ENCODE peak calls at places on chromosomes 5 and 9, in eight cellular contexts. W is NB4, N is lung, A is neural progenitor cell, Z is retinal pigment epithelial cell, X is foreskin fibroblast, C is gastrocnemius medialis, J is fibroblast of pulmonary artery. M is an unnamed sample.
A peak's percentile ranks its signal among the peaks of the same experiment; 100 is the strongest.

GRCh38 chr5:2740849-2741555 is 10.5 kb downstream of the IRX2 start:
- DNase-seq in W (no peak), N (peak; percentile 28), A (peak; percentile 42), Z (no peak), X (peak; percentile 52), C (no peak), J (no peak), M (no peak)

GRCh38 chr9:92992549-92992948 is 45.2 kb downstream of the FGD3 start:
- DNase-seq in W (no peak), N (peak; percentile 26), A (peak; percentile 38), Z (no peak), X (no peak), C (no peak), J (no peak), M (no peak)

GRCh38 chr9:79637180-79637925 is 65.6 kb downstream of the TLE4 start:
- DNase-seq in W (no peak), N (no peak), A (no peak), Z (no peak), X (no peak), C (no peak), J (no peak), M (no peak)

GRCh38 chr5:135195267-135195603 is 161.2 kb upstream of the PITX1 start:
- DNase-seq in W (no peak), N (no peak), A (no peak), Z (no peak), X (peak; percentile 10), C (no peak), J (peak; percentile 46), M (no peak)

GRCh38 chr9:114825126-114825525 is 19.3 kb upstream of the TNFSF15 start:
- DNase-seq in W (no peak), N (no peak), A (no peak), Z (no peak), X (no peak), C (no peak), J (no peak), M (no peak)

GRCh38 chr5:1105350-1106265 is 6.3 kb downstream of the SLC12A7 start:
- DNase-seq in W (peak; percentile 71), N (no peak), A (no peak), Z (no peak), X (no peak), C (no peak), J (no peak), M (peak; percentile 63)

GRCh38 chr5:132263548-132264261 is 6.2 kb downstream of the PDLIM4 start:
- DNase-seq in W (no peak), N (peak; percentile 46), A (no peak), Z (no peak), X (peak; percentile 96), C (no peak), J (peak; percentile 69), M (peak; percentile 62)

GRCh38 chr9:130847306-130848217 is 12.5 kb downstream of the ABL1 start:
- DNase-seq in W (peak; percentile 42), N (peak; percentile 72), A (peak; percentile 47), Z (no peak), X (peak; percentile 99), C (peak; percentile 72), J (peak; percentile 100), M (peak; percentile 96)

GRCh38 chr5:180084638-180085561 is 13.3 kb upstream of the RNF130 start:
- DNase-seq in W (peak; percentile 73), N (peak; percentile 65), A (peak; percentile 36), Z (no peak), X (no peak), C (no peak), J (no peak), M (no peak)

GRCh38 chr5:73596705-73597328 is 29.2 kb upstream of the ARHGEF28 start:
- DNase-seq in W (peak; percentile 57), N (no peak), A (peak; percentile 81), Z (no peak), X (peak; percentile 47), C (no peak), J (peak; percentile 54), M (no peak)

GRCh38 chr5:126445502-126446174 is 22.4 kb downstream of the GRAMD2B start:
- DNase-seq in W (no peak), N (no peak), A (no peak), Z (no peak), X (no peak), C (no peak), J (no peak), M (no peak)

GRCh38 chr5:158422653-158423505 is 563.9 kb upstream of the CLINT1 start:
- DNase-seq in W (no peak), N (no peak), A (no peak), Z (no peak), X (peak; percentile 30), C (no peak), J (no peak), M (no peak)

GRCh38 chr5:759111-759741 is 25.3 kb downstream of the ZDHHC11B start:
- DNase-seq in W (no peak), N (peak; percentile 92), A (peak; percentile 43), Z (no peak), X (no peak), C (no peak), J (peak; percentile 53), M (no peak)

GRCh38 chr5:168290902-168291280 is 554 bp upstream of the WWC1 start:
- DNase-seq in W (no peak), N (no peak), A (no peak), Z (no peak), X (no peak), C (no peak), J (no peak), M (no peak)

GRCh38 chr9:2662496-2662895 is 40.9 kb downstream of the VLDLR start:
- DNase-seq in W (no peak), N (no peak), A (peak; percentile 64), Z (no peak), X (peak; percentile 26), C (no peak), J (peak; percentile 7), M (no peak)

GRCh38 chr9:123111977-123112869 is 78.8 kb downstream of the GPR21 start:
- DNase-seq in W (no peak), N (no peak), A (peak; percentile 39), Z (no peak), X (peak; percentile 53), C (no peak), J (no peak), M (no peak)

GRCh38 chr5:105817416-105817815 is 1853.3 kb downstream of the EFNA5 start:
- DNase-seq in W (no peak), N (no peak), A (no peak), Z (no peak), X (peak; percentile 3), C (no peak), J (no peak), M (no peak)

GRCh38 chr9:24614070-24614469 is 68.4 kb upstream of the IZUMO3 start:
- DNase-seq in W (no peak), N (no peak), A (peak; percentile 57), Z (no peak), X (no peak), C (no peak), J (peak; percentile 3), M (no peak)

GRCh38 chr5:141878771-141879759 is 855 bp upstream of the PCDH1 start:
- DNase-seq in W (peak; percentile 84), N (peak; percentile 95), A (peak; percentile 96), Z (peak; percentile 59), X (peak; percentile 93), C (peak; percentile 78), J (peak; percentile 89), M (peak; percentile 55)

GRCh38 chr5:141876628-141877477 is 1.4 kb downstream of the PCDH1 start:
- DNase-seq in W (no peak), N (no peak), A (peak; percentile 46), Z (no peak), X (no peak), C (no peak), J (no peak), M (no peak)

GRCh38 chr5:141875795-141876627 is 2.2 kb downstream of the PCDH1 start:
- DNase-seq in W (no peak), N (no peak), A (peak; percentile 88), Z (no peak), X (no peak), C (no peak), J (peak; percentile 23), M (no peak)

GRCh38 chr5:141878186-141878770 is at the start of gene PCDH1:
- DNase-seq in W (no peak), N (no peak), A (peak; percentile 84), Z (no peak), X (peak; percentile 60), C (no peak), J (peak; percentile 27), M (no peak)

GRCh38 chr5:141877478-141878185 is 578 bp downstream of the PCDH1 start:
- DNase-seq in W (peak; percentile 25), N (no peak), A (peak; percentile 18), Z (no peak), X (peak; percentile 34), C (no peak), J (peak; percentile 21), M (no peak)
- H3K4me3 ChIP-seq in W (no peak overlapping the region), N (peak overlapping the region; percentile 86), A (peak overlapping the region; percentile 97), Z (peak overlapping the region; percentile 68), X (peak overlapping the region; percentile 29), C (peak overlapping the region; percentile 78), J (peak overlapping the region; percentile 59), M (peak overlapping the region; percentile 57)

GRCh38 chr5:169740435-169740834 is 103.4 kb downstream of the DOCK2 start:
- DNase-seq in W (no peak), N (no peak), A (peak; percentile 31), Z (no peak), X (no peak), C (no peak), J (no peak), M (no peak)
- TF ChIP-seq CTCF in W (no peak), N (no peak), A (peak; percentile 25), Z (no peak), X (no peak), C (no peak), J (no peak), M (no peak)

GRCh38 chr5:36607114-36607561 is 732 bp downstream of the SLC1A3 start:
- DNase-seq in W (peak; percentile 62), N (no peak), A (peak; percentile 72), Z (peak; percentile 23), X (peak; percentile 75), C (peak; percentile 34), J (peak; percentile 62), M (no peak)
- H3K4me3 ChIP-seq in W (peak overlapping the region; percentile 67), N (no peak overlapping the region), A (peak overlapping the region; percentile 60), Z (peak overlapping the region; percentile 72), X (peak overlapping the region; percentile 91), C (peak overlapping the region; percentile 76), J (peak overlapping the region; percentile 69), M (peak overlapping the region; percentile 62)

GRCh38 chr9:121372563-121373400 is 2.7 kb upstream of the STOM start:
- DNase-seq in W (no peak), N (no peak), A (no peak), Z (no peak), X (peak; percentile 76), C (peak; percentile 69), J (peak; percentile 52), M (no peak)

GRCh38 chr9:121371495-121371911 is 1.5 kb upstream of the STOM start:
- DNase-seq in W (no peak), N (no peak), A (no peak), Z (no peak), X (peak; percentile 17), C (no peak), J (no peak), M (no peak)

GRCh38 chr9:121372239-121372562 is 2.2 kb upstream of the STOM start:
- DNase-seq in W (no peak), N (no peak), A (no peak), Z (no peak), X (no peak), C (no peak), J (no peak), M (no peak)

GRCh38 chr9:121376214-121376830 is 6.3 kb upstream of the STOM start:
- DNase-seq in W (peak; percentile 29), N (no peak), A (no peak), Z (no peak), X (peak; percentile 35), C (no peak), J (peak; percentile 64), M (no peak)

GRCh38 chr9:121373401-121373769 is 3.3 kb upstream of the STOM start:
- DNase-seq in W (no peak), N (no peak), A (no peak), Z (no peak), X (peak; percentile 51), C (no peak), J (no peak), M (no peak)
- TF ChIP-seq CTCF in W (no peak), N (no peak), A (no peak), Z (no peak), X (no peak), C (no peak), J (no peak), M (no peak)